ENCODE peak calls at places on chromosomes 5 and 9, in five cellular contexts. D, N, I, F and O are unnamed samples.

GRCh38 chr5:128591598-128592455 is 53.8 kb upstream of the FBN2 start:
- DNase-seq in F (no peak), D (no peak), N (no peak), I (no peak), O (no peak)

GRCh38 chr9:20477940-20478620 is 144.2 kb downstream of the MLLT3 start:
- DNase-seq in F (no peak), I (no peak), N (no peak), D (peak; percentile 28), O (no peak)

GRCh38 chr5:80754900-80755299 is 100.1 kb upstream of the DHFR start:
- DNase-seq in F (no peak), D (peak; percentile 36), N (no peak), I (no peak), O (peak; percentile 22)

GRCh38 chr9:89549031-89549644 is 51.2 kb upstream of the SEMA4D start:
- DNase-seq in I (peak; percentile 85), D (peak; percentile 60), F (peak; percentile 75), N (peak; percentile 8), O (peak; percentile 42)

GRCh38 chr5:179837076-179838011 is 16.6 kb downstream of the SQSTM1 start:
- DNase-seq in D (no peak), F (no peak), I (no peak), N (no peak), O (no peak)

GRCh38 chr5:138985683-138986082 is 110.5 kb upstream of the LRRTM2 start:
- DNase-seq in F (no peak), N (no peak), I (no peak), D (no peak), O (no peak)

GRCh38 chr9:15697459-15697858 is 144.6 kb downstream of the CCDC171 start:
- DNase-seq in N (peak; percentile 39), I (no peak), F (no peak), D (peak; percentile 78), O (peak; percentile 86)

GRCh38 chr5:74042559-74043357 is 416.8 kb downstream of the ARHGEF28 start:
- DNase-seq in N (peak; percentile 79), D (peak; percentile 80), F (no peak), I (peak; percentile 56), O (no peak)

GRCh38 chr9:16870606-16871357 is at the start of gene BNC2:
- DNase-seq in N (no peak), I (peak; percentile 81), D (peak; percentile 52), F (peak; percentile 49), O (no peak)

GRCh38 chr9:135047026-135047350 is 40.5 kb upstream of the OLFM1 start:
- DNase-seq in F (no peak), N (no peak), D (no peak), I (no peak), O (no peak)

GRCh38 chr9:106886111-106887046 is 23.4 kb downstream of the ZNF462 start:
- DNase-seq in I (no peak), N (no peak), F (no peak), D (no peak), O (no peak)

GRCh38 chr5:35854248-35854647 is 2.4 kb upstream of the IL7R start:
- DNase-seq in I (no peak), D (no peak), F (no peak), N (no peak), O (no peak)

GRCh38 chr9:134882204-134882785 is 1.7 kb downstream of the FCN2 start:
- DNase-seq in N (no peak), F (no peak), I (no peak), D (no peak), O (no peak)

GRCh38 chr5:78607864-78608263 is 40.7 kb downstream of the LHFPL2 start:
- DNase-seq in N (no peak), D (no peak), F (no peak), I (no peak), O (no peak)

GRCh38 chr5:17619353-17619752 is 9.2 kb downstream of the TAF11L12 start:
- DNase-seq in I (no peak), N (no peak), D (no peak), F (no peak), O (no peak)

GRCh38 chr9:113531919-113532808 is 68.6 kb downstream of the RGS3 start:
- DNase-seq in D (no peak), N (no peak), F (no peak), I (no peak), O (no peak)

GRCh38 chr5:173395257-173395932 is 67.2 kb upstream of the STC2 start:
- DNase-seq in N (peak; percentile 33), I (no peak), F (no peak), D (peak; percentile 85), O (no peak)

GRCh38 chr5:180090769-180091546 is 19.4 kb upstream of the RNF130 start:
- DNase-seq in F (no peak), N (no peak), I (peak; percentile 64), D (peak; percentile 36), O (no peak)

GRCh38 chr9:137690939-137691647 is 72.3 kb downstream of the EHMT1 start:
- DNase-seq in I (no peak), D (no peak), N (no peak), F (no peak), O (no peak)

GRCh38 chr5:96347502-96348292 is 85.4 kb downstream of the PCSK1 start:
- DNase-seq in F (no peak), N (no peak), D (no peak), I (no peak), O (no peak)

GRCh38 chr9:118918180-118918579 is 451.1 kb downstream of the BRINP1 start:
- DNase-seq in D (no peak), F (no peak), I (no peak), N (no peak), O (no peak)

GRCh38 chr9:116860509-116861120 is 173.5 kb downstream of the TRIM32 start:
- DNase-seq in N (peak; percentile 14), D (peak; percentile 58), F (peak; percentile 47), I (peak; percentile 84), O (peak; percentile 57)

GRCh38 chr9:109020113-109020512 is 6.8 kb upstream of the CTNNAL1 start:
- DNase-seq in D (no peak), F (no peak), N (no peak), I (no peak), O (no peak)
- TF ChIP-seq CTCF in D (no peak), F (no peak), N (no peak), I (no peak), O (no peak)

GRCh38 chr5:8456846-8457186 is 587.9 kb downstream of the MTRR start:
- DNase-seq in I (no peak), N (no peak), F (no peak), D (no peak), O (no peak)

GRCh38 chr5:8462565-8462964 is 593.6 kb downstream of the MTRR start:
- DNase-seq in N (no peak), I (no peak), F (no peak), D (no peak), O (no peak)

GRCh38 chr5:8457187-8458037 is 588.5 kb downstream of the MTRR start:
- DNase-seq in N (peak; percentile 73), D (peak; percentile 94), I (no peak), F (peak; percentile 95), O (peak; percentile 67)

GRCh38 chr5:8461543-8461942 is 592.6 kb downstream of the MTRR start:
- DNase-seq in D (no peak), I (no peak), N (no peak), F (no peak), O (no peak)

DNA sequence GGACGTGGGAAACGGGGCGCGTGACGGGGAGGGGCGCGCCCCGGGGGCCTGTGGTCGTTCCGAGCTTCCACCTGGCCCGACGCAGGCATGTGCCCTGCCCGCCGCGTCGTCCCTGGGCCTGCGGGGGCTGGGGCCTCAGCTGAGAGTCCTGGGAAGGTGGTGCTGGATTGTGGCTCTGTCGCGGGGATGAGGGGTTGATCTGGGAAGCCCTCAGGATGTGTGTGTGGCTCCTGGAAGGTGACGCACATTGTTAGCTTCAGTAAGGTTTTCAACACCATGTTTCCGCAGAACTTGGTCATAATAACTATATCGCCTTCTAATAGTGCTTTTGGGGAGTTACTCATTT is 589.1 kb downstream of the MTRR start:
- DNase-seq in I (no peak), F (no peak), N (no peak), D (no peak), O (no peak)
- H3K4me3 ChIP-seq in I (no peak overlapping the region), F (peak overlapping the region; percentile 91), N (peak overlapping the region; percentile 58), D (peak overlapping the region; percentile 81), O (peak overlapping the region; percentile 60)

GRCh38 chr5:141413540-141414069 is 818 bp downstream of the PCDHGA10 start:
- DNase-seq in I (no peak), N (no peak), F (no peak), D (no peak), O (no peak)

GRCh38 chr5:141411575-141411974 is 1.2 kb upstream of the PCDHGA10 start:
- DNase-seq in N (no peak), D (no peak), F (no peak), I (no peak), O (no peak)

GRCh38 chr5:141409598-141410306 is 1.9 kb downstream of the PCDHGB6 start:
- DNase-seq in I (no peak), F (no peak), N (no peak), D (no peak), O (no peak)

GRCh38 chr5:141412853-141413539 is at the start of gene PCDHGA10:
- DNase-seq in D (peak; percentile 66), I (peak; percentile 74), N (no peak), F (no peak), O (no peak)
- TF ChIP-seq CTCF in D (peak; percentile 79), I (peak; percentile 49), N (peak; percentile 70), F (peak; percentile 66), O (peak; percentile 62)

GRCh38 chr5:140835622-140836510 is 1.8 kb downstream of the PCDHA7 start:
- DNase-seq in N (no peak), I (no peak), D (no peak), F (no peak), O (no peak)

GRCh38 chr5:140842798-140843733 is 2.1 kb downstream of the PCDHA8 start:
- DNase-seq in N (no peak), I (no peak), D (no peak), F (no peak), O (no peak)

DNA sequence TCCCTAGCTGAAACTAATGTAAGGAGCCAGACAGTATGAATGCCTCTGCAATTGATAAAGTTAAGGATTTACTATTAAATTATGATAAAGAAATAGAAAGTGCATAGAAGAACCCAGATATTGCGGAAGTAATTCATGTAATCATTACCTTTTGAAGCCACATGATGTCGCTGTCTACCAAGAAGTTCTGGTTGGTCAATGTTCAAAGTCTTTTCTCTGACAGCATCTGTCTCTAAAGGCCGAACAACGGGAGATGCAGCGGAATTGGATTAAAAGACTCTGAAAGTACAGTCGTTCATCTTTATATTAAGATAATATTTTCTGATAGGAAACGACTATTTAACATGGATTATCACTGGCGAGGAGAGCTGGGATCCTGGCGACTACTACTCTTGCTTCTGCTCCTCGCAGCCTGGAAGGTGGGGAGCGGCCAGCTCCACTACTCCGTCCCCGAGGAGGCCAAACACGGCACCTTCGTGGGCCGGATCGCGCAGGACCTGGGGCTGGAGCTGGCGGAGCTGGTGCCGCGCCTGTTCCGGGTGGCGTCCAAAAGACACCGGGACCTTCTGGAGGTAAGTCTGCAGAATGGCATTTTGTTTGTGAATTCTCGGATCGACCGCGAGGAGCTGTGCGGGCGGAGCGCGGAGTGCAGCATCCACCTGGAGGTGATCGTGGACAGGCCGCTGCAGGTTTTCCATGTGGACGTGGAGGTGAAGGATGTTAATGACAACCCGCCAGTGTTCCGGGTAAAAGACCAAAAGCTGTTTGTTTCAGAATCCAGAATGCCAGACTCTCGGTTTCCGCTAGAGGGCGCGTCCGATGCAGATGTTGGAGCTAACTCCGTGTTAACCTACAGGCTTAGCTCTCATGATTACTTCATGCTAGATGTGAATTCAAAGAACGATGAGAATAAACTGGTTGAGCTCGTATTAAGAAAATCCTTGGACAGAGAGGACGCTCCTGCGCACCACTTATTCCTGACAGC is at the start of gene PCDHA8:
- DNase-seq in N (no peak), D (no peak), F (no peak), I (no peak), O (no peak)
- H3K4me3 ChIP-seq in N (peak within 1 kb of the TSS; percentile 25), D (no peak within 1 kb of the TSS), F (no peak within 1 kb of the TSS), I (no peak within 1 kb of the TSS), O (no peak within 1 kb of the TSS)